ENCODE peak calls at places on chromosomes 1 and 21, in seven cellular contexts. F is WTC11; E is MCF 10A; H is CD4-positive, alpha-beta T cell; T is BJ; B is neural crest cell; L is fibroblast of lung. Q is an unnamed sample.

GRCh38 chr1:24351918-24352637 is 32.9 kb downstream of the GRHL3 start:
- DNase-seq in E (peak; percentile 88), F (no peak), T (no peak), L (peak; percentile 46), B (no peak), H (no peak), Q (no peak)

GRCh38 chr1:82565146-82565545 is 764.4 kb downstream of the ADGRL2 start:
- DNase-seq in F (no peak), B (no peak), L (peak; percentile 91), T (peak; percentile 48), E (peak; percentile 80), H (no peak), Q (no peak)

GRCh38 chr1:164495915-164496314 is 63.1 kb upstream of the PBX1 start:
- DNase-seq in B (no peak), E (no peak), H (no peak), T (no peak), F (no peak), L (no peak), Q (no peak)

GRCh38 chr1:201731142-201731541 is 97.8 kb upstream of the IPO9 start:
- DNase-seq in F (no peak), E (no peak), L (no peak), B (peak; percentile 14), H (no peak), T (no peak), Q (no peak)

GRCh38 chr1:225597926-225598575 is 54.9 kb downstream of the ENAH start:
- DNase-seq in F (no peak), T (no peak), H (no peak), B (no peak), E (peak; percentile 59), L (peak; percentile 77), Q (no peak)

GRCh38 chr1:162383516-162383915 is 2.0 kb downstream of the C1orf226 start:
- DNase-seq in L (no peak), T (no peak), B (no peak), F (no peak), E (no peak), H (no peak), Q (no peak)

GRCh38 chr1:89044970-89045695 is 19.9 kb downstream of the GBP1 start:
- DNase-seq in B (no peak), H (no peak), F (no peak), T (no peak), E (no peak), L (no peak), Q (no peak)

GRCh38 chr1:69994261-69994660 is 211.1 kb downstream of the LRRC40 start:
- DNase-seq in E (no peak), F (no peak), B (no peak), L (no peak), H (no peak), T (no peak), Q (no peak)

GRCh38 chr1:71039666-71040262 is 7.9 kb downstream of the PTGER3 start:
- DNase-seq in T (peak; percentile 10), H (no peak), E (no peak), B (no peak), F (no peak), L (no peak), Q (no peak)

GRCh38 chr21:32605469-32605868 is 6.7 kb downstream of the CFAP298 start:
- DNase-seq in T (no peak), H (no peak), L (no peak), B (no peak), F (no peak), E (no peak), Q (no peak)

GRCh38 chr1:29498126-29499100 is 262.1 kb downstream of the PTPRU start:
- DNase-seq in L (peak; percentile 42), B (no peak), F (no peak), E (peak; percentile 13), T (no peak), H (no peak), Q (no peak)

GRCh38 chr1:70893381-70893780 is 154.2 kb downstream of the PTGER3 start:
- DNase-seq in H (no peak), E (no peak), T (no peak), B (no peak), F (no peak), L (no peak), Q (no peak)

GRCh38 chr1:186250529-186250928 is 124.5 kb downstream of the TPR start:
- DNase-seq in F (no peak), B (no peak), E (no peak), L (no peak), H (no peak), T (no peak), Q (no peak)

GRCh38 chr1:186240436-186240835 is 134.6 kb downstream of the TPR start:
- DNase-seq in E (no peak), H (no peak), T (no peak), L (no peak), B (no peak), F (no peak), Q (no peak)

GRCh38 chr1:186239211-186239610 is 135.8 kb downstream of the TPR start:
- DNase-seq in E (no peak), F (no peak), B (no peak), T (no peak), H (no peak), L (peak; percentile 35), Q (no peak)

GRCh38 chr1:186244825-186245224 is 130.2 kb downstream of the TPR start:
- DNase-seq in H (no peak), L (no peak), B (no peak), E (peak; percentile 18), F (peak; percentile 58), T (no peak), Q (no peak)
- TF ChIP-seq CTCF in H (no peak), L (no peak), B (peak; percentile 33), E (no peak), F (peak; percentile 33), T (peak; percentile 25), Q (no peak)

GRCh38 chr1:178490136-178490535 is 6.6 kb downstream of the CLEC20A start:
- DNase-seq in B (no peak), H (no peak), L (no peak), E (no peak), T (no peak), F (no peak), Q (no peak)

GRCh38 chr1:178490967-178491366 is 5.8 kb downstream of the CLEC20A start:
- DNase-seq in B (no peak), H (no peak), T (no peak), L (no peak), E (no peak), F (no peak), Q (no peak)

GRCh38 chr1:178492341-178492740 is 4.4 kb downstream of the CLEC20A start:
- DNase-seq in F (no peak), B (no peak), H (no peak), E (no peak), T (no peak), L (no peak), Q (no peak)

GRCh38 chr1:178493301-178493741 is 3.4 kb downstream of the CLEC20A start:
- DNase-seq in B (no peak), F (no peak), E (no peak), L (no peak), T (no peak), H (no peak), Q (no peak)

DNA sequence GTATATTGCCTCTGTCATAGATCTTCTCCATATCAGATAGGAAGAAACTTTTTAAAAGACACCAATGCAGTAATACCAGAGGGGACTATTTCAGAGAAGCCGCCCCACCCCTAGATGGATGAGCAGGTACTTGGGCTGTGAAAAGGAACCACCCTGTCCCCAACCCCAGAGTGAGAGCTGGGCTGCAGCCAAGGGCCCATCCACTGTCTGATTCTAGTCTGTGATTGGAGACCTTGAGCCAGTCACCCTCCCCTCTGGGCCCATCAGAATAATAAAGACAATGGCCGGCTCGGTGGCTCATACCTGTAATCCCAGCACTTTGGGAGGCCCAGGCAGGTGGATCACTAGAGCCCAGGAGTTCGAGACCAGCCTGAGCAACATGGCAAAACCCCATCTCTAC is 5.0 kb downstream of the CLEC20A start:
- DNase-seq in H (no peak), T (no peak), L (no peak), E (no peak), F (no peak), B (no peak), Q (no peak)
- TF ChIP-seq CTCF in H (no peak), T (no peak), L (no peak), E (no peak), F (no peak), B (no peak), Q (no peak)

DNA sequence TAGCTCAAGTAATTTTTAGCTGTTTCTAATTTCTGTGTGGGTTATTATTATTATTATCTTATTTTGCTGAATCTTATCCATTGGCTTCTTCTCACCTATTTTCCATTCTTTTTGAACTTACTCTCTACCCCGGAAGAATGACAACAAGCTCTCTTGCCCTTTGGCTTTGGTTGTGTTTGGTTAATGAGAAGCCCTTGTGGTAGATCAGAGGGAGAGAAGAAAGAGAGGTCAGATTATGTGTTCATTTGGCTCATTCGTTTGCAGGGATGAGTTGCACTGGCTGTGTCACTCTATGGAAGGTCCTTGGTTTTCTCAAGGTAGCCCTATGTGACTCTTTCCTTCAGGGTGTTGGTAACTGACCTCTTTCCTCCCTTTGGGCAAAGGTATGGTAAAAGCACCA is 391.9 kb downstream of the LMO4 start:
- DNase-seq in T (no peak), B (no peak), F (no peak), H (no peak), E (no peak), L (no peak), Q (no peak)
- TF ChIP-seq CTCF in T (no peak), B (no peak), F (no peak), H (no peak), E (no peak), L (no peak), Q (no peak)

GRCh38 chr1:228341450-228341813 is 65.2 kb downstream of the TRIM11 start:
- DNase-seq in F (no peak), H (no peak), B (no peak), T (no peak), L (no peak), E (no peak), Q (peak; percentile 44)

GRCh38 chr1:228341814-228342626 is 64.6 kb downstream of the TRIM11 start:
- DNase-seq in H (no peak), L (no peak), T (no peak), B (no peak), E (no peak), F (no peak), Q (peak; percentile 41)

GRCh38 chr1:228339766-228340685 is 66.6 kb downstream of the TRIM11 start:
- DNase-seq in E (no peak), H (no peak), F (peak; percentile 8), B (no peak), T (no peak), L (no peak), Q (peak; percentile 34)

GRCh38 chr1:228339059-228339704 is 67.5 kb downstream of the TRIM11 start:
- DNase-seq in L (no peak), H (no peak), T (no peak), B (no peak), F (no peak), E (no peak), Q (peak; percentile 20)

DNA sequence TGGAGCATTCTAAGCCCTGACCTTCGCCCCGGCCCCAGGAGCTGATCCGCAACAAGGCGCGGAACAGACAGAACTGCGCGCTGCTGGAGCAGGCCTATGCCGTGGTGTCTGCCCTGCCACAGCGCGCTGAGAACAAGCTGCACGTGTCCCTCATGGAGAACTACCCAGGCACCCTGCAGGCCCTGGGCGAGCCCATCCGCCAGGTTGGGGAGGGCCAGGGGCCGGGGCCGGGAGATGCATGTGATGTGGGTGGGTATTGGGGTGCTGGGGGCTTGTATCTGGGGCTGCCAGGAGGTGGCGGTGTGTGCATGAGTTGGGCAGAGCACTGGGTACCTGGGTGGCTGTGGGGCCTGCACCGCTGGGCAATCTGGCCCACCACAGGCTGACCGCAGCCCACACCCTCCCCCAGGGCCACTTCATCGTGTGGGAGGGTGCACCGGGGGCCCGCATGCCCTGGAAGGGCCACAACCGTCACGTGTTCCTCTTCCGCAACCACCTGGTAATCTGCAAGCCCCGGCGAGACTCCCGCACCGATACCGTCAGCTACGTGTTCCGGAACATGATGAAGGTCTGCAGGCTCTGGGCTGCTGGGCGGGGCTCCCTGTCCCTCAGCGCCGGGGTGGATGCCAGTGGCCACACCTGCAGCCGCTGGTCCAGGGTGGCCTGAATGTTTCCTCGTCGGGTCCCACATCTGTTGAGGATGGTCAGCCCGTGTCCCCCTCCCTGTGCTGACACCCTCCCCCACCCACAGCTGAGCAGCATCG is 65.8 kb downstream of the TRIM11 start:
- DNase-seq in H (no peak), E (no peak), T (no peak), B (no peak), F (peak; percentile 67), L (no peak), Q (peak; percentile 36)
- TF ChIP-seq CTCF in H (no peak), E (peak; percentile 30), T (peak; percentile 33), B (peak; percentile 21), F (peak; percentile 36), L (no peak), Q (no peak)